ENCODE peak calls at places on chromosomes 13 and 19, in six cellular contexts. Q is amygdala, K is HFF-Myc, G is naive B cell, C is neural crest cell, E is psoas muscle. N is an unnamed sample.

GRCh38 chr13:88622362-88622973 is 951.3 kb downstream of the SLITRK5 start:
- DNase-seq in Q (no peak), K (no peak), G (no peak), C (no peak), E (no peak), N (no peak)

GRCh38 chr13:106752584-106753202 is 184.8 kb upstream of the ARGLU1 start:
- DNase-seq in Q (no peak), K (no peak), G (no peak), C (no peak), E (no peak), N (no peak)

GRCh38 chr19:32627714-32628253 is 46.8 kb downstream of the PDCD5 start:
- DNase-seq in Q (no peak), K (no peak), G (no peak), C (no peak), E (no peak), N (no peak)

GRCh38 chr19:29893606-29894284 is 48.3 kb upstream of the URI1 start:
- DNase-seq in Q (no peak), K (no peak), G (no peak), C (no peak), E (no peak), N (no peak)

GRCh38 chr13:41700790-41701310 is 243.5 kb downstream of the RGCC start:
- DNase-seq in Q (no peak), K (peak; percentile 63), G (no peak), C (no peak), E (no peak), N (no peak)

GRCh38 chr13:62194371-62194770 is 778.7 kb upstream of the PCDH20 start:
- DNase-seq in Q (no peak), K (no peak), G (no peak), C (no peak), E (no peak), N (no peak)

GRCh38 chr13:33318744-33319143 is 33.2 kb upstream of the STARD13 start:
- DNase-seq in Q (no peak), K (no peak), G (no peak), C (no peak), E (no peak), N (no peak)

GRCh38 chr19:40525234-40526051 is 51.2 kb upstream of the SHKBP1 start:
- DNase-seq in Q (no peak), K (no peak), G (no peak), C (no peak), E (no peak), N (no peak)

GRCh38 chr13:97109256-97109655 is 112.9 kb upstream of the MBNL2 start:
- DNase-seq in Q (no peak), K (no peak), G (no peak), C (no peak), E (no peak), N (no peak)

GRCh38 chr19:51514866-51515481 is 13.4 kb upstream of the SIGLEC12 start:
- DNase-seq in Q (no peak), K (peak; percentile 37), G (peak; percentile 45), C (peak; percentile 6), E (no peak), N (no peak)

GRCh38 chr13:112056739-112057433 is 10.1 kb upstream of the SOX1 start:
- DNase-seq in Q (no peak), K (no peak), G (no peak), C (no peak), E (no peak), N (no peak)

GRCh38 chr19:55284405-55285058 is 735 bp downstream of the BRSK1 start:
- DNase-seq in Q (no peak), K (no peak), G (no peak), C (no peak), E (no peak), N (no peak)

GRCh38 chr19:2532252-2533071 is 56.5 kb downstream of the GADD45B start:
- DNase-seq in Q (no peak), K (no peak), G (no peak), C (no peak), E (no peak), N (no peak)

GRCh38 chr13:62551588-62551987 is 1135.9 kb upstream of the PCDH20 start:
- DNase-seq in Q (no peak), K (no peak), G (no peak), C (no peak), E (no peak), N (no peak)

GRCh38 chr19:55300821-55301458 is 17.1 kb downstream of the BRSK1 start:
- DNase-seq in Q (peak; percentile 22), K (no peak), G (no peak), C (no peak), E (no peak), N (no peak)

GRCh38 chr13:30616927-30617314 is 799 bp upstream of the USPL1 start:
- DNase-seq in Q (peak; percentile 62), K (peak; percentile 73), G (peak; percentile 75), C (no peak), E (peak; percentile 79), N (peak; percentile 65)

GRCh38 chr19:31541396-31541795 is 192.2 kb upstream of the TSHZ3 start:
- DNase-seq in Q (no peak), K (no peak), G (no peak), C (no peak), E (no peak), N (no peak)